ENCODE peak calls at places on chromosomes 5 and 9, in eight cellular contexts. S, L, A, W, K, I, Z and R are unnamed samples. For H3K4me1 and H3K9me3, the result is how much of the 10 kb centered on the place peaks cover.

GRCh38 chr5:97102010-97102470 is 40.4 kb downstream of the LIX1 start:
- DNase-seq in S (no peak), L (no peak), A (no peak), W (no peak), K (no peak), I (no peak), Z (no peak), R (no peak)

GRCh38 chr9:1005043-1005667 is 28.7 kb downstream of the DMRT3 start:
- DNase-seq in S (no peak), L (no peak), A (no peak), W (peak), K (no peak), I (no peak), Z (peak), R (no peak)

GRCh38 chr9:16728128-16728505 is 142.4 kb downstream of the BNC2 start:
- DNase-seq in S (no peak), L (no peak), A (no peak), W (no peak), K (no peak), I (no peak), Z (no peak), R (no peak)

GRCh38 chr5:19795218-19795617 is 192.8 kb downstream of the CDH18 start:
- DNase-seq in S (no peak), L (no peak), A (no peak), W (no peak), K (no peak), I (no peak), Z (no peak), R (no peak)

GRCh38 chr9:132548971-132549649 is 33.3 kb upstream of the BARHL1 start:
- DNase-seq in S (no peak), L (no peak), A (no peak), W (no peak), K (no peak), I (peak), Z (peak), R (no peak)

GRCh38 chr9:11821541-11821940 is 871.6 kb upstream of the TYRP1 start:
- DNase-seq in S (no peak), L (no peak), A (no peak), W (peak), K (no peak), I (no peak), Z (no peak), R (no peak)

GRCh38 chr9:113993838-113994540 is 84.1 kb downstream of the AMBP start:
- DNase-seq in S (peak), L (peak), A (peak), W (no peak), K (no peak), I (peak), Z (no peak), R (peak)

GRCh38 chr9:68522126-68522525 is 18.6 kb downstream of the TMEM252 start:
- DNase-seq in S (no peak), L (no peak), A (no peak), W (no peak), K (no peak), I (no peak), Z (no peak), R (no peak)

GRCh38 chr9:114163517-114163924 is 8.2 kb downstream of the COL27A1 start:
- DNase-seq in S (peak), L (no peak), A (peak), W (peak), K (no peak), I (peak), Z (no peak), R (no peak)

GRCh38 chr5:4480528-4481404 is 659.4 kb upstream of the ADAMTS16 start:
- DNase-seq in S (no peak), L (no peak), A (no peak), W (peak), K (no peak), I (no peak), Z (no peak), R (no peak)

GRCh38 chr5:172458956-172459355 is 4.6 kb upstream of the SH3PXD2B start:
- DNase-seq in S (no peak), L (no peak), A (no peak), W (no peak), K (no peak), I (no peak), Z (no peak), R (peak)

GRCh38 chr5:170572453-170572852 is 68.6 kb downstream of the KCNIP1 start:
- DNase-seq in S (no peak), L (no peak), A (no peak), W (no peak), K (no peak), I (no peak), Z (no peak), R (peak)

GRCh38 chr5:111010783-111011182 is 60.7 kb upstream of the TSLP start:
- DNase-seq in S (no peak), L (no peak), A (no peak), W (no peak), K (no peak), I (no peak), Z (no peak), R (no peak)

GRCh38 chr5:146213210-146213838 is 9.9 kb downstream of the RBM27 start:
- DNase-seq in S (no peak), L (no peak), A (no peak), W (peak), K (no peak), I (no peak), Z (no peak), R (no peak)

GRCh38 chr5:31983851-31984250 is 190.3 kb downstream of the GOLPH3 start:
- DNase-seq in S (no peak), L (no peak), A (no peak), W (peak), K (no peak), I (no peak), Z (no peak), R (no peak)

GRCh38 chr9:126471084-126471611 is 142.6 kb upstream of the LMX1B start:
- DNase-seq in S (peak), L (peak), A (peak), W (no peak), K (peak), I (peak), Z (no peak), R (no peak)

GRCh38 chr5:177423671-177424070 is 2.8 kb upstream of the GRK6 start:
- DNase-seq in S (no peak), L (no peak), A (no peak), W (no peak), K (no peak), I (no peak), Z (no peak), R (no peak)
- H3K4me1 ChIP-seq in S (under half), L (under half), A (under half), W (under half), K (under half), I (under half), Z (under half), R (under half)

GRCh38 chr5:141343953-141344463 is 379 bp downstream of the PCDHGA3 start:
- DNase-seq in S (no peak), L (no peak), A (no peak), W (no peak), K (no peak), I (no peak), Z (no peak), R (no peak)
- H3K9me3 ChIP-seq in S (under half), L (under half), A (under half), W (under half), K (under half), I (under half), Z (under half), R (under half)

GRCh38 chr9:91302831-91303230 is 58.9 kb downstream of the AUH start:
- DNase-seq in S (no peak), L (no peak), A (no peak), W (no peak), K (no peak), I (no peak), Z (peak), R (no peak)

GRCh38 chr9:91303741-91304140 is 58.0 kb downstream of the AUH start:
- DNase-seq in S (no peak), L (no peak), A (no peak), W (no peak), K (no peak), I (no peak), Z (no peak), R (no peak)

GRCh38 chr9:91298304-91298703 is 63.4 kb downstream of the AUH start:
- DNase-seq in S (no peak), L (no peak), A (no peak), W (peak), K (no peak), I (no peak), Z (no peak), R (no peak)

GRCh38 chr9:91305596-91305995 is 56.1 kb downstream of the AUH start:
- DNase-seq in S (no peak), L (no peak), A (no peak), W (no peak), K (no peak), I (no peak), Z (no peak), R (no peak)

DNA sequence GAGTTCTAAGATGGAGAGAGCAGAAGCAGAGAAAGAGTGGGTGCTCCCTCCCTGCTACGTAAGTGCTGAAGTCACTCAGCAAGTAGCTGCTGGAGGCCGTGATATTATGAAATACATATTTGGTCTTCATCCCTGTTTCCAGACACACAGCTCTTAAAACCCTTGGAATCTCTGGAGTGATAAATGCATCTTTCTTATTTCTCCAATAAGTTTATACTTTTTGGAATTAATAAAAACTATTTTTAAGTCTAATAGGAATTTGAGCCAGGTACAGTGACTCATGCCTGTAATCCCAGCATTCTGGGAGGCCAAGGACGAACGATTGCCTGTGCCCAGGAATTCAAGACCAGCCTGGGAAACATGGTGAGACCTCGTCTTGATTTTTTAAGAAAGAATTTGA is 60.6 kb downstream of the AUH start:
- DNase-seq in S (no peak), L (no peak), A (no peak), W (no peak), K (no peak), I (no peak), Z (peak), R (no peak)
- H3K4me1 ChIP-seq in S (half or more), L (under half), A (under half), W (under half), K (under half), I (under half), Z (half or more), R (under half)

GRCh38 chr5:17907094-17907493 is 272.8 kb downstream of the TAF11L14 start:
- DNase-seq in S (no peak), L (no peak), A (no peak), W (no peak), K (no peak), I (no peak), Z (no peak), R (no peak)
- H3K9me3 ChIP-seq in S (under half), L (under half), A (under half), W (under half), K (under half), I (under half), Z (under half), R (under half)

DNA sequence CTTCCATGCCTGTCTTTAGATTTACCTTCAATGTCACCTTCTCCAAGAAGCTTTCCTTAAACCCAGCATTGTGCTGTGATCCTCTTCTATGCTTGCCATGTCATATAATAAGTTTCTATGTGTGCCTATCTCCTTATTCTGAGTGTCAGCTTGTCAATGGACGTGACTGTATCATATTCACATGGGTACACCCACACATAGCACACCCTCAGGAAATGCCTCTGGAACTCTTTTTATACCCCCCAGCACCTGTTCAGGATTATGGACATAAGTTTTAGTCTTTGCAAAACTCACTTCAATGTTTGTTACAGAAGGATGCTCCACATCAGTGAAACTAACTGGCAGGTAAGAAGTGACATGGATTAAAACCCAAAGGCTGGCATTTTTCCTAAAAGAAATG is 7.4 kb downstream of the GAS1 start:
- DNase-seq in S (no peak), L (no peak), A (no peak), W (no peak), K (no peak), I (no peak), Z (no peak), R (no peak)
- H3K4me1 ChIP-seq in S (under half), L (under half), A (under half), W (under half), K (under half), I (under half), Z (under half), R (under half)

DNA sequence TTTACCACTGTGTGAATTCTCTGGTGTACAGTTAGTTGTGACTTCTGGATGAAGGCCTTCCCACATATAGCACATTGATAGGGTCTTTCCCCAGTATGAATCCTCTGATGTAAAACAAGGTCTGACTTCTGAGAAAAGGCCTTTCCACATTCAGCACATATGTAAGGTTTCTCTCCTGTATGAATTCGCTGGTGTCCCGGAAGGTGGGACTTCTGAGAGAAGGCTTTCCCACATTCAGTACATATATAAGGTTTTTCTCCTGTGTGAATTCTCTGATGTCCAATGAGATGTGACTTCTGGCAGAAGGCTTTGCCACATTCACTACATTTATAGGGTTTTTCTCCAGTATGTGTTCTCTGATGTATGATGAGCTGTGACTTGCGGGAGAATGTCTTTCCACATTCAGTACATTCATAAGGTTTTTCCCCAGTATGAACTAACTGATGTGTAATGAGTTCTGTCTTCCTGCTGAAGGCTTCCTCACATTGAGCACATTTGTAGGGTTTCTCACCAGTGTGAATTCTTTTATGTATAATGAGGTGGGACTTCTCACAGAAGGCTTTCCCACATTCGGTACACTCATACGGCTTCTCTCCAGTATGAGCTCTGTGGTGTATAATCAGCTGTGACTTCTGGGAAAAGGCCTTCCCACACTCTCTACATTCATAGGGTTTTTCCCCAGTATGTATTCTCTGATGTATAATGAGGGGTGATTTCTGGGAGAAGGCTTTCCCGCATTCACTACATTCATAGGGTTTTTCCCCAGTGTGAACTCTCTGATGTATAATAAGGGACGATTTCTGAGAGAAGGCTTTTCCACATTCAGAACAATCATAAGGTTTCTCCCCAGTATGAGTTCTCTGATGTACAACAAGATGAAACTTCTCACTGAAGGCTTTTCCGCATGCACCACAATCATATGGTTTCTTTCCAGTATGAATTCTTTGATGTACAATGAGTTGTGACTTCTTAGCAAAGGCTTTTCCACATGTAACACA is 9.1 kb downstream of the ZNF300 start:
- DNase-seq in S (no peak), L (no peak), A (no peak), W (no peak), K (no peak), I (no peak), Z (no peak), R (no peak)
- H3K9me3 ChIP-seq in S (half or more), L (half or more), A (half or more), W (under half), K (half or more), I (under half), Z (under half), R (half or more)

GRCh38 chr9:109082091-109082620 is 37.6 kb downstream of the TMEM245 start:
- DNase-seq in S (no peak), L (no peak), A (no peak), W (no peak), K (no peak), I (no peak), Z (no peak), R (no peak)
- H3K4me1 ChIP-seq in S (under half), L (under half), A (under half), W (under half), K (under half), I (under half), Z (under half), R (under half)

DNA sequence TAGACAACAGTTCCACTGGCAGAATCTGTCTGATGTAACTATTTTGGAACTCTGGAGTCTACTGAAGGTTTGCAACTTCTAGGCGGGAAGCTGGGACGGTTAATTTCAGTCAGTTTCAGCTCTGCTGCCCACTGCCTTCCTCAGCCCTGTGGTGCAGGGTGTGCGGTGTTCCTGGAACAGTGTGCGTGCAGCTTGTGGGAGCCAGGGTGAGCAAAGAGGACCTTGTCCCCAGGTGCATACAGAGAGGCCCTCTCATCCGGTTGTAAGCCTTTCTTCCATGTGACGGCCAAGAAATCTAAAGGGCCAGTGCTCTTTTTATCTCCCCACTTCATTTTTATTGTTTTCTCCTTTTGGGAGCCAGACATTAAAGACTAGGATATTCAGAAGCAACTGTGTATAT is 114.6 kb downstream of the EHMT1 start:
- DNase-seq in S (no peak), L (no peak), A (no peak), W (no peak), K (no peak), I (no peak), Z (no peak), R (no peak)
- H3K9me3 ChIP-seq in S (under half), L (under half), A (under half), W (under half), K (under half), I (under half), Z (under half), R (under half)